ENCODE peak calls at places on chromosomes 7 and 10, in nine cellular contexts. A, H, G, U, E, L, F, D and P are unnamed samples.

GRCh38 chr7:125423444-125424155 is 494.0 kb upstream of the POT1 start:
- DNase-seq in E (no peak), D (no peak), F (no peak), A (no peak), L (no peak), G (no peak), U (no peak), H (no peak), P (no peak)

GRCh38 chr7:25437308-25437707 is 209.0 kb upstream of the NPVF start:
- DNase-seq in H (no peak), D (no peak), A (no peak), U (no peak), L (no peak), G (no peak), F (no peak), E (no peak), P (no peak)

GRCh38 chr10:62728479-62728878 is 76.0 kb upstream of the ADO start:
- DNase-seq in E (peak; percentile 62), L (no peak), F (no peak), D (peak; percentile 21), G (no peak), H (no peak), U (no peak), A (no peak), P (no peak)

GRCh38 chr10:35341521-35341920 is 5.2 kb downstream of the CCNY start:
- DNase-seq in D (no peak), E (no peak), F (no peak), H (no peak), L (no peak), A (no peak), U (no peak), G (no peak), P (no peak)

GRCh38 chr7:51961804-51962203 is 645.2 kb upstream of the COBL start:
- DNase-seq in L (no peak), F (no peak), H (no peak), U (no peak), D (no peak), E (no peak), G (no peak), A (no peak), P (no peak)

GRCh38 chr10:70557086-70557845 is 45.3 kb downstream of the PRF1 start:
- DNase-seq in E (no peak), F (no peak), H (no peak), A (no peak), U (no peak), D (no peak), L (no peak), G (no peak), P (no peak)

GRCh38 chr7:100162874-100163533 is 4.5 kb upstream of the TRAPPC14 start:
- DNase-seq in A (no peak), G (no peak), F (no peak), H (no peak), L (no peak), U (no peak), E (no peak), D (no peak), P (peak; percentile 56)

GRCh38 chr10:60828489-60828852 is 50.2 kb downstream of the CDK1 start:
- DNase-seq in L (no peak), G (no peak), H (no peak), F (no peak), E (no peak), A (no peak), D (no peak), U (no peak), P (no peak)

GRCh38 chr10:93138113-93138870 is 64.6 kb downstream of the CYP26A1 start:
- DNase-seq in E (peak; percentile 69), H (no peak), L (no peak), U (no peak), A (no peak), D (peak; percentile 66), F (no peak), G (no peak), P (no peak)

GRCh38 chr7:135801045-135801693 is 52.6 kb upstream of the FAM180A start:
- DNase-seq in U (no peak), F (peak; percentile 69), A (peak; percentile 75), H (peak; percentile 16), G (no peak), D (peak; percentile 86), E (peak; percentile 72), L (no peak), P (peak; percentile 35)

GRCh38 chr10:97648557-97649404 is 8.3 kb downstream of the PI4K2A start:
- DNase-seq in G (peak; percentile 94), U (peak; percentile 57), E (peak; percentile 93), F (no peak), D (peak; percentile 85), L (peak; percentile 23), A (no peak), H (peak; percentile 29), P (peak; percentile 47)

GRCh38 chr10:73591935-73592699 is 975 bp upstream of the USP54 start:
- DNase-seq in F (peak; percentile 29), A (no peak), L (no peak), G (no peak), E (peak; percentile 39), H (no peak), U (no peak), D (peak; percentile 66), P (peak; percentile 87)